ENCODE peak calls at places on chromosomes 1 and 21, in ten cellular contexts. R, P, F, U, X, W, A, N, B and S are unnamed samples.
A peak's percentile ranks its signal among the peaks of the same experiment; 100 is the strongest.

GRCh38 chr1:80153762-80154555 is 1147.4 kb upstream of the ADGRL4 start:
- DNase-seq in R (no peak), P (no peak), F (no peak), U (no peak), X (no peak), W (no peak), A (no peak), N (no peak), B (no peak), S (no peak)

GRCh38 chr21:33124879-33125278 is 54.9 kb downstream of the OLIG1 start:
- DNase-seq in R (no peak), P (no peak), F (no peak), U (no peak), X (no peak), W (no peak), A (no peak), N (no peak), B (no peak), S (no peak)

GRCh38 chr1:16981269-16981849 is 939 bp upstream of the MFAP2 start:
- DNase-seq in R (no peak), P (no peak), F (no peak), U (no peak), X (no peak), W (peak; percentile 91), A (peak; percentile 71), N (no peak), B (no peak), S (peak; percentile 87)

GRCh38 chr1:166184897-166185296 is 18.1 kb upstream of the FAM78B start:
- DNase-seq in R (no peak), P (no peak), F (no peak), U (peak; percentile 25), X (no peak), W (peak; percentile 85), A (no peak), N (no peak), B (no peak), S (no peak)

GRCh38 chr21:44497641-44498243 is 42.3 kb downstream of the KRTAP10-1 start:
- DNase-seq in R (no peak), P (no peak), F (no peak), U (no peak), X (peak; percentile 62), W (no peak), A (peak; percentile 5), N (peak; percentile 87), B (no peak), S (no peak)

GRCh38 chr1:156812293-156812990 is 4.2 kb downstream of the SH2D2A start:
- DNase-seq in R (no peak), P (no peak), F (no peak), U (no peak), X (no peak), W (no peak), A (no peak), N (no peak), B (no peak), S (peak; percentile 18)

GRCh38 chr1:175278236-175278635 is 85.7 kb upstream of the KIAA0040 start:
- DNase-seq in R (no peak), P (no peak), F (no peak), U (no peak), X (no peak), W (no peak), A (no peak), N (no peak), B (no peak), S (no peak)

GRCh38 chr1:232111616-232112015 is 485.0 kb downstream of the DISC1 start:
- DNase-seq in R (no peak), P (no peak), F (no peak), U (no peak), X (no peak), W (no peak), A (no peak), N (no peak), B (no peak), S (no peak)

GRCh38 chr1:230589951-230590350 is 52.3 kb upstream of the COG2 start:
- DNase-seq in R (no peak), P (no peak), F (no peak), U (no peak), X (peak; percentile 35), W (no peak), A (no peak), N (no peak), B (no peak), S (no peak)

GRCh38 chr1:94020764-94021579 is 100.0 kb downstream of the ABCA4 start:
- DNase-seq in R (no peak), P (no peak), F (no peak), U (no peak), X (no peak), W (peak; percentile 95), A (peak; percentile 95), N (peak; percentile 7), B (no peak), S (no peak)

GRCh38 chr1:39266269-39266668 is 61.8 kb downstream of the MACF1 start:
- DNase-seq in R (no peak), P (no peak), F (no peak), U (no peak), X (peak; percentile 91), W (peak; percentile 34), A (peak; percentile 36), N (no peak), B (no peak), S (no peak)

GRCh38 chr1:235105051-235106043 is 23.3 kb downstream of the TOMM20 start:
- DNase-seq in R (no peak), P (no peak), F (no peak), U (no peak), X (peak; percentile 38), W (peak; percentile 35), A (peak; percentile 51), N (no peak), B (no peak), S (no peak)

GRCh38 chr1:39895096-39895495 is 6.6 kb downstream of the MYCL start:
- DNase-seq in R (no peak), P (no peak), F (no peak), U (no peak), X (no peak), W (no peak), A (no peak), N (no peak), B (no peak), S (no peak)

GRCh38 chr1:211648980-211649934 is 26.2 kb downstream of the NEK2 start:
- DNase-seq in R (no peak), P (no peak), F (no peak), U (peak; percentile 87), X (no peak), W (no peak), A (peak; percentile 41), N (no peak), B (no peak), S (no peak)

GRCh38 chr1:28507646-28508434 is 2.0 kb downstream of the RCC1 start:
- DNase-seq in R (no peak), P (no peak), F (no peak), U (no peak), X (no peak), W (no peak), A (peak; percentile 12), N (no peak), B (no peak), S (no peak)

GRCh38 chr1:225182701-225183100 is 245.1 kb downstream of the LBR start:
- DNase-seq in R (no peak), P (no peak), F (no peak), U (no peak), X (no peak), W (no peak), A (no peak), N (no peak), B (peak; percentile 19), S (no peak)

GRCh38 chr1:181134543-181135461 is 46.3 kb downstream of the IER5 start:
- DNase-seq in R (no peak), P (no peak), F (no peak), U (peak; percentile 52), X (no peak), W (peak; percentile 78), A (peak; percentile 83), N (peak; percentile 69), B (no peak), S (peak; percentile 95)

GRCh38 chr1:6495540-6496359 is 4.3 kb upstream of the PLEKHG5 start:
- DNase-seq in R (no peak), P (no peak), F (no peak), U (no peak), X (no peak), W (no peak), A (no peak), N (no peak), B (no peak), S (no peak)

GRCh38 chr1:212710566-212710965 is 10.9 kb upstream of the BATF3 start:
- DNase-seq in R (no peak), P (no peak), F (no peak), U (no peak), X (no peak), W (no peak), A (no peak), N (no peak), B (no peak), S (no peak)

GRCh38 chr1:54324031-54324654 is 82.1 kb downstream of the SSBP3 start:
- DNase-seq in R (peak; percentile 61), P (no peak), F (no peak), U (no peak), X (no peak), W (no peak), A (no peak), N (no peak), B (no peak), S (no peak)